ENCODE peak calls at places on chromosomes 11 and 22, in eight cellular contexts. I, N, K, J, H, X, S and Q are unnamed samples.
A peak's percentile ranks its signal among the peaks of the same experiment; 100 is the strongest.

GRCh38 chr11:393219-394033 is 583 bp upstream of the PKP3 start:
- DNase-seq in I (no peak), N (peak; percentile 92), K (peak; percentile 68), J (peak; percentile 66), H (no peak), X (no peak), S (no peak), Q (no peak)

GRCh38 chr22:45102896-45103420 is 60.8 kb upstream of the NUP50 start:
- DNase-seq in I (no peak), N (no peak), K (no peak), J (no peak), H (no peak), X (no peak), S (no peak), Q (no peak)

GRCh38 chr11:57704932-57705331 is 7.1 kb downstream of the MED19 start:
- DNase-seq in I (no peak), N (no peak), K (no peak), J (no peak), H (no peak), X (no peak), S (no peak), Q (no peak)

GRCh38 chr11:94128171-94128745 is 383 bp upstream of the PANX1 start:
- DNase-seq in I (peak; percentile 74), N (no peak), K (peak; percentile 57), J (peak; percentile 38), H (no peak), X (peak; percentile 58), S (no peak), Q (peak; percentile 49)

GRCh38 chr11:16126361-16126760 is 230.0 kb downstream of the SOX6 start:
- DNase-seq in I (no peak), N (peak; percentile 11), K (no peak), J (no peak), H (no peak), X (peak; percentile 36), S (no peak), Q (no peak)

GRCh38 chr11:6737872-6738466 is 33.8 kb downstream of the OR2AG2 start:
- DNase-seq in I (no peak), N (peak; percentile 80), K (peak; percentile 40), J (peak; percentile 65), H (no peak), X (peak; percentile 11), S (no peak), Q (no peak)

GRCh38 chr22:42637555-42637954 is 2.8 kb downstream of the ATP5MGL start:
- DNase-seq in I (no peak), N (no peak), K (no peak), J (no peak), H (no peak), X (no peak), S (no peak), Q (no peak)

GRCh38 chr11:134714021-134714656 is 302.1 kb upstream of the B3GAT1 start:
- DNase-seq in I (no peak), N (no peak), K (no peak), J (no peak), H (no peak), X (no peak), S (no peak), Q (no peak)

GRCh38 chr22:23509571-23510302 is 70.4 kb downstream of the IGLL1 start:
- DNase-seq in I (no peak), N (no peak), K (no peak), J (no peak), H (no peak), X (no peak), S (no peak), Q (no peak)

GRCh38 chr11:94477644-94478043 is 16.0 kb downstream of the MRE11 start:
- DNase-seq in I (no peak), N (no peak), K (no peak), J (no peak), H (no peak), X (no peak), S (no peak), Q (no peak)

GRCh38 chr11:36056160-36056751 is 112.4 kb downstream of the LDLRAD3 start:
- DNase-seq in I (no peak), N (peak; percentile 65), K (no peak), J (no peak), H (no peak), X (peak; percentile 55), S (no peak), Q (peak; percentile 49)

GRCh38 chr11:123973816-123974215 is 3.8 kb downstream of the OR10S1 start:
- DNase-seq in I (no peak), N (no peak), K (no peak), J (no peak), H (no peak), X (no peak), S (no peak), Q (no peak)

GRCh38 chr22:22721681-22722309 is 77.4 kb downstream of the GGTLC2 start:
- DNase-seq in I (no peak), N (peak; percentile 67), K (no peak), J (no peak), H (peak; percentile 79), X (no peak), S (no peak), Q (peak; percentile 48)

GRCh38 chr11:29634248-29634647 is 382.6 kb downstream of the KCNA4 start:
- DNase-seq in I (no peak), N (no peak), K (no peak), J (no peak), H (no peak), X (no peak), S (no peak), Q (no peak)

GRCh38 chr11:78150754-78151153 is 11.3 kb upstream of the ALG8 start:
- DNase-seq in I (no peak), N (no peak), K (no peak), J (no peak), H (no peak), X (no peak), S (no peak), Q (no peak)

GRCh38 chr22:24875862-24876506 is 70.0 kb downstream of the SGSM1 start:
- DNase-seq in I (no peak), N (peak; percentile 16), K (no peak), J (no peak), H (no peak), X (no peak), S (no peak), Q (peak; percentile 28)

GRCh38 chr22:50735739-50736030 is 2.3 kb upstream of the ACR start:
- DNase-seq in I (peak; percentile 56), N (no peak), K (no peak), J (no peak), H (no peak), X (no peak), S (peak; percentile 8), Q (no peak)

GRCh38 chr11:16357776-16358175 is 1.4 kb upstream of the SOX6 start:
- DNase-seq in I (no peak), N (no peak), K (no peak), J (no peak), H (no peak), X (no peak), S (no peak), Q (no peak)

GRCh38 chr11:105670811-105671210 is 60.9 kb downstream of the GRIA4 start:
- DNase-seq in I (no peak), N (no peak), K (no peak), J (no peak), H (no peak), X (no peak), S (no peak), Q (no peak)
- TF ChIP-seq EP300 in I (no peak), N (no peak), K (no peak), J (no peak), H (no peak), X (no peak), S (no peak), Q (no peak)

DNA sequence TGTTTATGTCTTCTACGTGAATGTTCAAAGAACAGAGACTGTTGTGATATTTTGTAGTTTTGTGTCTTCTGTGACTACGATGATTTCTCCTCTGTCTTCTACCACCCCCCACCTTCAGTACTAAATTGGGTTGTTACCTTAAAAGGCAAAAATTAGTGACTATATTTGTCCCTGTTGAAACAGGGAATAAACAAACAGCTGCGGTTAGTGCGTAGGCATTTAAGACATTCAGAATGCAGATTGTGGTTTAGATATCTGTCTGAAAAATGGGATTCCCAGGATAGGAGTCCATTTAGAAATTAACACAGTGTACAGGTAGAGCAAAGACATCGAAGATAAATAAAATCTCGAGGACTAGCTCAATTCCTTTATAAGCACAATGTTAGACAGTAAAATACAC is 15.6 kb upstream of the ARHGAP42 start:
- DNase-seq in I (no peak), N (no peak), K (no peak), J (no peak), H (no peak), X (no peak), S (no peak), Q (no peak)
- TF ChIP-seq EP300 in I (no peak), N (no peak), K (no peak), J (no peak), H (no peak), X (no peak), S (no peak), Q (no peak)

DNA sequence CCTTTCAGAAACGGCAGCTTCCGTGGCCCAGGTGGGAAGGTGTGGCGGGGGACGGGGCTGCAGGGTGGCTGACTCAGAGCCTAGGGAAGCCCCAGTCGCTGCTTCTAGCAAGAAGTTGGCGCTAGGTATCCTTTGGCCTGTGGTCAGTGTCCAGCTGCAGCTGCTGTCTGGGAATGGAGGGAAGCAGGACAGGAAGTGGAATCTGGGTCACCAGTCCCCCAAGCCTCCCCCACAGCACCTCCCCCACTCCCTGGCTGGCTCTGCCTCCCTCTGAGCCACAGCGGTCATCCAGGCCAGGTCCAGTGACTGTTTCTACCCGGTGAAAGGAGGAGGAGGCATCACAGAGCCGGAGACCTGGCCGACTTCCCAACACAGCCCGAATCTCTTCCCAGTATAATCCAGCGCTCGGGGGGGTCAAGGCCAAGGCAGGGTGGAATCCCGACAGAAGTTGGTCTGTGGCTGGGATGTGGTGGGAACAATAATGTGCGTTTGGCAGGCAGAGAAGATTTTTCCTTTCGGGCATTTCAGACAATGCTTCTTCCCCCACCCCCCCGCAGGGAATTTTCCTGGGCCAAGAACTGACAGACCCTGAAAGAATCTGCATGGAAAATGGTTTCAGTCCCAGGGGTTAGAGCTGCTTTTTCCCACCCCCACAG is 45.1 kb downstream of the C11orf96 start:
- DNase-seq in I (peak; percentile 96), N (no peak), K (peak; percentile 72), J (peak; percentile 45), H (peak; percentile 97), X (peak; percentile 88), S (peak; percentile 74), Q (peak; percentile 100)
- TF ChIP-seq EP300 in I (no peak), N (no peak), K (no peak), J (peak; percentile 11), H (peak; percentile 9), X (peak; percentile 80), S (no peak), Q (peak; percentile 84)

DNA sequence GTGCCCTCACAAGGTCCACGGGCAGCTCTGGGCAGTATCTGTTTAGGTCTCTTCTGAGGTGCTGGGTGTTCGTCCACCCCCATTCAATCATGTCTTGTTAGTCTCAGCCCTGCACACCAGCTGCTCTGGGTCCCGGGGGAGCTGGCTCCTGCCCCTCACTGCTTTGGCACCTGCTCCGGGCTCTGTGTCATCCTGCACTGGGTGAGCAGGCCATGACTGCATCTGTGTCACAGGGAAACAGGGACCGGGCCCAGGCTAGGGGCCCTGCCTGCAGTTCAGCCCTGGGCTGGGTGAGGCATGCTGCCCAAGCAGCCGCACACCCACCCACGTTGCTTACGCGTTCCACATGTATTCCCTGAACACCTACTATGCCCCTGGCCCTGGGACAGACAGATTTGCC is 43.9 kb downstream of the ELFN2 start:
- DNase-seq in I (no peak), N (no peak), K (no peak), J (no peak), H (no peak), X (no peak), S (no peak), Q (no peak)
- TF ChIP-seq EP300 in I (no peak), N (no peak), K (no peak), J (no peak), H (no peak), X (no peak), S (no peak), Q (no peak)

GRCh38 chr22:36356708-36357694 is 30.8 kb downstream of the MYH9 start:
- DNase-seq in I (no peak), N (no peak), K (no peak), J (no peak), H (no peak), X (no peak), S (no peak), Q (no peak)
- TF ChIP-seq EP300 in I (no peak), N (no peak), K (no peak), J (no peak), H (no peak), X (no peak), S (no peak), Q (no peak)